ENCODE peak calls at places on chromosomes 7 and 10, in nine cellular contexts. One of them, this sample, is unnamed.

GRCh38 chr10:125097409-125098070 is 62.8 kb downstream of the CTBP2 start:
- DNase-seq in AG09309: no peak
- DNase-seq in cardiac fibroblast: no peak
- DNase-seq in GM06990: no peak
- DNase-seq in CD8-positive, alpha-beta T cell: no peak
- DNase-seq in GM23338: no peak
- DNase-seq in neural progenitor cell: no peak
- DNase-seq in kidney epithelial cell: no peak
- DNase-seq in cardiac muscle cell: no peak
- DNase-seq in this sample: no peak

GRCh38 chr7:25781704-25782103 is 370.3 kb upstream of the NFE2L3 start:
- DNase-seq in CD8-positive, alpha-beta T cell: no peak
- DNase-seq in kidney epithelial cell: no peak
- DNase-seq in GM23338: no peak
- DNase-seq in neural progenitor cell: no peak
- DNase-seq in cardiac muscle cell: no peak
- DNase-seq in AG09309: no peak
- DNase-seq in GM06990: no peak
- DNase-seq in cardiac fibroblast: no peak
- DNase-seq in this sample: no peak

GRCh38 chr7:75688200-75689136 is 50.3 kb downstream of the HIP1 start:
- DNase-seq in cardiac fibroblast: no peak
- DNase-seq in GM23338: no peak
- DNase-seq in kidney epithelial cell: no peak
- DNase-seq in AG09309: no peak
- DNase-seq in cardiac muscle cell: no peak
- DNase-seq in neural progenitor cell: no peak
- DNase-seq in GM06990: peak
- DNase-seq in CD8-positive, alpha-beta T cell: no peak
- DNase-seq in this sample: no peak

GRCh38 chr7:38736135-38736534 is 105.0 kb upstream of the AMPH start:
- DNase-seq in GM23338: no peak
- DNase-seq in cardiac muscle cell: peak
- DNase-seq in kidney epithelial cell: no peak
- DNase-seq in neural progenitor cell: no peak
- DNase-seq in GM06990: no peak
- DNase-seq in cardiac fibroblast: peak
- DNase-seq in AG09309: no peak
- DNase-seq in CD8-positive, alpha-beta T cell: no peak
- DNase-seq in this sample: no peak

GRCh38 chr10:114729103-114729659 is 71.1 kb upstream of the ABLIM1 start:
- DNase-seq in GM23338: no peak
- DNase-seq in kidney epithelial cell: no peak
- DNase-seq in GM06990: no peak
- DNase-seq in cardiac fibroblast: no peak
- DNase-seq in cardiac muscle cell: no peak
- DNase-seq in AG09309: no peak
- DNase-seq in neural progenitor cell: no peak
- DNase-seq in CD8-positive, alpha-beta T cell: no peak
- DNase-seq in this sample: no peak

GRCh38 chr10:8477300-8477699 is 422.8 kb downstream of the GATA3 start:
- DNase-seq in AG09309: no peak
- DNase-seq in CD8-positive, alpha-beta T cell: no peak
- DNase-seq in neural progenitor cell: no peak
- DNase-seq in cardiac muscle cell: no peak
- DNase-seq in GM06990: no peak
- DNase-seq in GM23338: no peak
- DNase-seq in cardiac fibroblast: no peak
- DNase-seq in kidney epithelial cell: no peak
- DNase-seq in this sample: no peak

GRCh38 chr10:126229701-126230100 is 158.6 kb downstream of the ADAM12 start:
- DNase-seq in GM06990: no peak
- DNase-seq in cardiac fibroblast: no peak
- DNase-seq in CD8-positive, alpha-beta T cell: no peak
- DNase-seq in cardiac muscle cell: no peak
- DNase-seq in neural progenitor cell: no peak
- DNase-seq in AG09309: no peak
- DNase-seq in GM23338: no peak
- DNase-seq in kidney epithelial cell: no peak
- DNase-seq in this sample: no peak

GRCh38 chr7:158829021-158829341 is 328 bp downstream of the ESYT2 start:
- DNase-seq in cardiac fibroblast: peak
- DNase-seq in kidney epithelial cell: no peak
- DNase-seq in CD8-positive, alpha-beta T cell: peak
- DNase-seq in GM06990: peak
- DNase-seq in cardiac muscle cell: peak
- DNase-seq in GM23338: peak
- DNase-seq in neural progenitor cell: peak
- DNase-seq in AG09309: no peak
- DNase-seq in this sample: peak

GRCh38 chr10:113844091-113844490 is 9.8 kb downstream of the DCLRE1A start:
- DNase-seq in cardiac fibroblast: no peak
- DNase-seq in cardiac muscle cell: no peak
- DNase-seq in GM06990: no peak
- DNase-seq in AG09309: no peak
- DNase-seq in kidney epithelial cell: no peak
- DNase-seq in GM23338: peak
- DNase-seq in neural progenitor cell: no peak
- DNase-seq in CD8-positive, alpha-beta T cell: no peak
- DNase-seq in this sample: no peak

GRCh38 chr7:99504281-99504602 is 220 bp upstream of the ZKSCAN5 start:
- DNase-seq in GM23338: peak
- DNase-seq in cardiac fibroblast: no peak
- DNase-seq in neural progenitor cell: peak
- DNase-seq in AG09309: no peak
- DNase-seq in CD8-positive, alpha-beta T cell: no peak
- DNase-seq in cardiac muscle cell: no peak
- DNase-seq in kidney epithelial cell: peak
- DNase-seq in GM06990: no peak
- DNase-seq in this sample: no peak

GRCh38 chr7:155130493-155130892 is 60.4 kb downstream of the HTR5A start:
- DNase-seq in GM23338: no peak
- DNase-seq in AG09309: no peak
- DNase-seq in neural progenitor cell: no peak
- DNase-seq in cardiac fibroblast: no peak
- DNase-seq in kidney epithelial cell: no peak
- DNase-seq in CD8-positive, alpha-beta T cell: no peak
- DNase-seq in cardiac muscle cell: no peak
- DNase-seq in GM06990: no peak
- DNase-seq in this sample: no peak

GRCh38 chr10:44858988-44859387 is 52.1 kb upstream of the TMEM72 start:
- DNase-seq in GM23338: no peak
- DNase-seq in CD8-positive, alpha-beta T cell: no peak
- DNase-seq in AG09309: no peak
- DNase-seq in cardiac muscle cell: no peak
- DNase-seq in cardiac fibroblast: no peak
- DNase-seq in GM06990: no peak
- DNase-seq in neural progenitor cell: no peak
- DNase-seq in kidney epithelial cell: no peak
- DNase-seq in this sample: no peak

GRCh38 chr7:99392659-99393362 is 15.6 kb downstream of the PDAP1 start:
- DNase-seq in neural progenitor cell: peak
- DNase-seq in GM23338: peak
- DNase-seq in cardiac fibroblast: peak
- DNase-seq in AG09309: no peak
- DNase-seq in kidney epithelial cell: no peak
- DNase-seq in cardiac muscle cell: peak
- DNase-seq in CD8-positive, alpha-beta T cell: peak
- DNase-seq in GM06990: peak
- DNase-seq in this sample: peak

GRCh38 chr7:134378562-134378961 is 61.8 kb upstream of the SLC35B4 start:
- DNase-seq in GM06990: no peak
- DNase-seq in cardiac fibroblast: no peak
- DNase-seq in AG09309: no peak
- DNase-seq in CD8-positive, alpha-beta T cell: no peak
- DNase-seq in GM23338: no peak
- DNase-seq in neural progenitor cell: no peak
- DNase-seq in kidney epithelial cell: no peak
- DNase-seq in cardiac muscle cell: no peak
- DNase-seq in this sample: no peak

GRCh38 chr10:71817831-71818268 is 33.2 kb downstream of the PSAP start:
- DNase-seq in cardiac muscle cell: no peak
- DNase-seq in GM06990: no peak
- DNase-seq in CD8-positive, alpha-beta T cell: no peak
- DNase-seq in GM23338: no peak
- DNase-seq in cardiac fibroblast: no peak
- DNase-seq in kidney epithelial cell: no peak
- DNase-seq in AG09309: no peak
- DNase-seq in neural progenitor cell: no peak
- DNase-seq in this sample: no peak

GRCh38 chr7:115748123-115748738 is 282.3 kb downstream of the TFEC start:
- DNase-seq in kidney epithelial cell: no peak
- DNase-seq in GM23338: peak
- DNase-seq in cardiac fibroblast: peak
- DNase-seq in neural progenitor cell: peak
- DNase-seq in AG09309: no peak
- DNase-seq in cardiac muscle cell: no peak
- DNase-seq in CD8-positive, alpha-beta T cell: no peak
- DNase-seq in GM06990: no peak
- DNase-seq in this sample: peak

GRCh38 chr7:47571355-47572100 is 10.4 kb downstream of the TNS3 start:
- DNase-seq in cardiac muscle cell: peak
- DNase-seq in GM23338: no peak
- DNase-seq in GM06990: no peak
- DNase-seq in kidney epithelial cell: peak
- DNase-seq in AG09309: peak
- DNase-seq in cardiac fibroblast: peak
- DNase-seq in neural progenitor cell: no peak
- DNase-seq in CD8-positive, alpha-beta T cell: no peak
- DNase-seq in this sample: peak

GRCh38 chr10:32105782-32106382 is 49.7 kb upstream of the KIF5B start:
- DNase-seq in kidney epithelial cell: no peak
- DNase-seq in cardiac fibroblast: no peak
- DNase-seq in CD8-positive, alpha-beta T cell: no peak
- DNase-seq in AG09309: no peak
- DNase-seq in cardiac muscle cell: no peak
- DNase-seq in GM06990: no peak
- DNase-seq in GM23338: no peak
- DNase-seq in neural progenitor cell: no peak
- DNase-seq in this sample: no peak

GRCh38 chr10:95096143-95096542 is 26.8 kb upstream of the CYP2C8 start:
- DNase-seq in cardiac muscle cell: no peak
- DNase-seq in GM06990: no peak
- DNase-seq in AG09309: no peak
- DNase-seq in cardiac fibroblast: no peak
- DNase-seq in kidney epithelial cell: no peak
- DNase-seq in neural progenitor cell: no peak
- DNase-seq in CD8-positive, alpha-beta T cell: no peak
- DNase-seq in GM23338: no peak
- DNase-seq in this sample: no peak

GRCh38 chr10:95097805-95098204 is 28.5 kb upstream of the CYP2C8 start:
- DNase-seq in cardiac muscle cell: no peak
- DNase-seq in GM23338: no peak
- DNase-seq in CD8-positive, alpha-beta T cell: no peak
- DNase-seq in kidney epithelial cell: no peak
- DNase-seq in neural progenitor cell: no peak
- DNase-seq in cardiac fibroblast: no peak
- DNase-seq in GM06990: no peak
- DNase-seq in AG09309: no peak
- DNase-seq in this sample: no peak
- TF ChIP-seq CTCF in cardiac muscle cell: no peak
- TF ChIP-seq CTCF in GM23338: no peak
- TF ChIP-seq CTCF in CD8-positive, alpha-beta T cell: no peak
- TF ChIP-seq CTCF in kidney epithelial cell: no peak
- TF ChIP-seq CTCF in neural progenitor cell: no peak
- TF ChIP-seq CTCF in cardiac fibroblast: no peak
- TF ChIP-seq CTCF in GM06990: no peak
- TF ChIP-seq CTCF in AG09309: no peak
- TF ChIP-seq CTCF in this sample: no peak

DNA sequence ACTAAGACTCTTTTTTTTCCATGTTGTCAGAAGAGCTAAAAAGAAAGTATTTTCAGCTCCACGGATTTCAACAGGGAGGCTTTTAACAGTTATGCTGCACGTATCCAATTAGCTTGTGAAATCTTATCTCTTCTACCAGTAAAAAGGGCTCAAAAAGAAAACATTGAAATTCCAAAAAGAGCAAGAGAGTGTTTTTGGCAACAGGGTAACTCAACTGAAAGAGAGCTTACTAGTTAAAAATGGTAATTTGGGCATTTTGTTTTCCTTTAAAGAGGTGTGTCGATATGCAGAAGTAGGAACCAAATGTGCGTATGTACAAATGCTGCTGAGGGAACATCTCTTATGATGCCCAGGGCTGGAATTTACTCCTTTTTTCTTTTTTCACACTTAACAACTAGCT is 292.8 kb downstream of the PRKG1 start:
- DNase-seq in CD8-positive, alpha-beta T cell: no peak
- DNase-seq in AG09309: no peak
- DNase-seq in neural progenitor cell: no peak
- DNase-seq in kidney epithelial cell: no peak
- DNase-seq in cardiac muscle cell: peak
- DNase-seq in GM23338: no peak
- DNase-seq in cardiac fibroblast: peak
- DNase-seq in GM06990: no peak
- DNase-seq in this sample: peak
- H3K4me3 ChIP-seq in CD8-positive, alpha-beta T cell: no peak
- H3K4me3 ChIP-seq in AG09309: no peak
- H3K4me3 ChIP-seq in neural progenitor cell: no peak
- H3K4me3 ChIP-seq in kidney epithelial cell: peak
- H3K4me3 ChIP-seq in cardiac muscle cell: no peak
- H3K4me3 ChIP-seq in GM23338: no peak
- H3K4me3 ChIP-seq in cardiac fibroblast: no peak
- H3K4me3 ChIP-seq in GM06990: no peak
- H3K4me3 ChIP-seq in this sample: peak

DNA sequence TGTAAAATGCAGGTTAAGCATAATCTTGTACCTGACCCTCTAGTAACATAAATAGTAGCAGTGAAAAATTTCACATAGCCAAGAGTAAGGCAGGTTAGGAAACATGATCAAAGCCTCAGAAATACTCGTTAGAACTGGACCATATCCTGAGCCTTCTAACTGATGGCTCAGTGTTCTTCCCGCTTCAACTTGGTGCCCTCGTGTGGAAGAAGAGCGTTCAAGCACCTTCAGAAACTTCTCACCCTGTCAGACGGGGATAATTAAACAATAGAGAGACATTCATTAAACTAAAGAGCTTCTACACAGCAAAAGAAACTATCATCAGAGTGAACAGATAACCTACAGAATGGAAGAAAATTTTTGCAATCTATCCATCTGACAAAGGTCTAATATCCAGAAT is 124.5 kb downstream of the MYOF start:
- DNase-seq in cardiac muscle cell: peak
- DNase-seq in AG09309: no peak
- DNase-seq in GM23338: peak
- DNase-seq in neural progenitor cell: peak
- DNase-seq in CD8-positive, alpha-beta T cell: no peak
- DNase-seq in GM06990: no peak
- DNase-seq in kidney epithelial cell: no peak
- DNase-seq in cardiac fibroblast: peak
- DNase-seq in this sample: peak
- TF ChIP-seq CTCF in cardiac muscle cell: peak
- TF ChIP-seq CTCF in AG09309: peak
- TF ChIP-seq CTCF in GM23338: peak
- TF ChIP-seq CTCF in neural progenitor cell: peak
- TF ChIP-seq CTCF in CD8-positive, alpha-beta T cell: peak
- TF ChIP-seq CTCF in GM06990: peak
- TF ChIP-seq CTCF in kidney epithelial cell: peak
- TF ChIP-seq CTCF in cardiac fibroblast: peak
- TF ChIP-seq CTCF in this sample: peak

DNA sequence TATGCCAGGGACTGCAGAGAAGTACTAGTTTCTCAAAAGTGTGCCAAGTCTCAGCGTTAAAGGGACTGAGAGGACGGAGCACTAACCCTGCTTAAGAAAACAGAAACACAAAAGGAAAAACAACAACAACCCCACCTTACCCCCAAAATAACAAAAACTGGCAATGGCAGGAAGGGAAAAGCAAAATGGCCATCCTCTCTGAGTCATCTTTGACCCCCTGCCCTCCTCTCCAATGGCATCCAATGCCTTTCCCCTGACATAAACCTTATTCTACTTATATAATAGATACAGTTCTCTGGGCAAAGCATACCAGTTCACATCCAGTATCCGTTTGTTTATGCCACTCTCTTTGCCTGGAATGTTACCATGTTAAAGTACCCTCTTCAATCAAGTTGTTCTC is 1.6 kb downstream of the POLR1F start:
- DNase-seq in cardiac fibroblast: peak
- DNase-seq in cardiac muscle cell: peak
- DNase-seq in kidney epithelial cell: no peak
- DNase-seq in CD8-positive, alpha-beta T cell: no peak
- DNase-seq in GM23338: no peak
- DNase-seq in AG09309: no peak
- DNase-seq in neural progenitor cell: no peak
- DNase-seq in GM06990: no peak
- DNase-seq in this sample: peak
- H3K4me3 ChIP-seq in cardiac fibroblast: peak
- H3K4me3 ChIP-seq in cardiac muscle cell: peak
- H3K4me3 ChIP-seq in kidney epithelial cell: no peak
- H3K4me3 ChIP-seq in CD8-positive, alpha-beta T cell: no peak
- H3K4me3 ChIP-seq in GM23338: peak
- H3K4me3 ChIP-seq in AG09309: no peak
- H3K4me3 ChIP-seq in neural progenitor cell: peak
- H3K4me3 ChIP-seq in GM06990: no peak
- H3K4me3 ChIP-seq in this sample: peak

This sample was measured in fibroblast of villous mesenchyme.